ENCODE peak calls at places on chromosome 7, in seven cellular contexts. T, V, X, U, B, I and O are unnamed samples.

GRCh38 chr7:29377718-29378117 is 183.1 kb downstream of the CHN2 start:
- DNase-seq in I (no peak), X (no peak), U (no peak), V (no peak), B (no peak), T (no peak), O (no peak)

GRCh38 chr7:7703427-7703826 is 15.0 kb downstream of the RPA3 start:
- DNase-seq in I (no peak), B (no peak), X (no peak), U (no peak), V (no peak), T (no peak), O (no peak)

GRCh38 chr7:66626236-66626957 is 2.3 kb upstream of the KCTD7 start:
- DNase-seq in I (no peak), B (no peak), T (no peak), X (no peak), V (peak; percentile 55), U (no peak), O (no peak)

GRCh38 chr7:137882261-137882668 is 35.5 kb upstream of the DGKI start:
- DNase-seq in B (peak; percentile 43), T (peak; percentile 35), U (no peak), V (no peak), X (peak; percentile 36), I (peak; percentile 66), O (peak; percentile 34)

GRCh38 chr7:32163141-32163806 is 93.1 kb upstream of the PDE1C start:
- DNase-seq in X (peak; percentile 5), T (no peak), B (no peak), I (no peak), U (no peak), V (no peak), O (no peak)

GRCh38 chr7:55073051-55073511 is 54.3 kb downstream of the EGFR start:
- DNase-seq in I (no peak), T (no peak), X (no peak), V (no peak), B (peak; percentile 90), U (no peak), O (no peak)

GRCh38 chr7:65554-65953 is 126.8 kb upstream of the FAM20C start:
- DNase-seq in B (no peak), X (no peak), T (no peak), V (no peak), I (no peak), U (no peak), O (no peak)

GRCh38 chr7:41819645-41820044 is 116.8 kb upstream of the INHBA start:
- DNase-seq in U (no peak), T (no peak), V (no peak), X (no peak), B (no peak), I (no peak), O (no peak)

GRCh38 chr7:106062006-106062405 is 50.1 kb downstream of the SYPL1 start:
- DNase-seq in V (no peak), X (no peak), I (no peak), T (no peak), B (no peak), U (no peak), O (no peak)

GRCh38 chr7:30390872-30391646 is 87.5 kb downstream of the NOD1 start:
- DNase-seq in U (no peak), I (no peak), X (no peak), V (no peak), B (no peak), T (no peak), O (no peak)

GRCh38 chr7:11213246-11213645 is 239.6 kb downstream of the PHF14 start:
- DNase-seq in I (no peak), X (no peak), U (no peak), B (no peak), T (no peak), V (no peak), O (no peak)

GRCh38 chr7:11212816-11213215 is 239.1 kb downstream of the PHF14 start:
- DNase-seq in T (no peak), B (no peak), V (no peak), X (no peak), U (no peak), I (no peak), O (no peak)

GRCh38 chr7:11216276-11216675 is 242.6 kb downstream of the PHF14 start:
- DNase-seq in X (no peak), T (no peak), V (no peak), U (no peak), B (no peak), I (no peak), O (no peak)

GRCh38 chr7:11210374-11210773 is 236.7 kb downstream of the PHF14 start:
- DNase-seq in U (no peak), X (no peak), I (no peak), V (no peak), T (no peak), B (no peak), O (no peak)

DNA sequence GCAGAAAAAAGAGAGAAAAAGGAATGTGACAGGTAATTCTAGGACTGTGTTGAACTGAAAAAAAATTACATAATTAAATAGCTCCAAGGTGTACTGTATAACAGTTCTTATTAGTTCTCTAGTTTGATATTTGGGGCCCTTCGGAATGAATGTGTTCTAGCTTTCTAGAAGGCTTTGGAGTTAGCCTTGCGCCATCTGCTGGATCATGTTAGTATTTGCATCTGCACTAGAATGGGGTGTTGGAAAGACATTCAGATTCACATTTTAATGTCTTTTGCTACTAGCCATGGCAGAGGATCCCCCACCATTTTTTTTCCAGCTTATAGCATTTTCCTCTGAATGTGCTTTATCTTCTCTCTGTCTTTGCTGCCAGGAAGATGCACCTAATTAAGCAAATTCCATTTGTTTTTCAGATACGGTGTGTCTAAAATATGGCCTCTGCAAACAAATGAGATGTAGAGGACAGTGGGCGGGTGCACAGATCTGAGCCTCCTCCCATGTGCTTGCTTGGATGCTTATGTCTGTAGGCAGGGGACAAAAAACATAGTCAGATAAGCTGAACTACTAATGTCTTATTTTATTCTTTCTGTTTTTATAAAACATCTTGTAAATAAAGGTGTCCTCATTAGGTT is 238.5 kb downstream of the PHF14 start:
- DNase-seq in V (peak; percentile 55), I (peak; percentile 55), B (peak; percentile 12), T (peak; percentile 13), X (peak; percentile 56), U (no peak), O (no peak)
- TF ChIP-seq TAF1 in V (no peak), I (no peak), B (no peak), T (no peak), X (no peak), U (no peak), O (no peak)

DNA sequence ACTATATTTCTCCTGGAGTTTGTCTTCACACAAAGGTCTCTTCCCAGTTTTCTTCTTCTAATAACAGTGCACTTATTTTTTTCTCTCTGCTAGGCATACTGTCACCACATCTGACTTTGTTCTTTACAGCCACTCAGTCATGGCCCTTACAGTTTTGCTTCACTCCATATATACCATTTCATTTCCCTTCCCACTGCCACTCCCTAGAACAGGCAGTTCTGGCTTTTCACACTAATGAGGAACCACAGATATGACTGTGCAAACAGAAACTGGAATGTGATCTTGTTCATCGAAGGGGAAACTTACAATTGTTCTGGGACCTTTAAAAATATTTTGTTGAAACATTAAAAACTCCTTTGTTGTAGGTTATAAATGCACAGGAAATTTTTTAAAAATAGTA is 67.3 kb downstream of the EPDR1 start:
- DNase-seq in V (no peak), B (no peak), X (no peak), U (no peak), I (no peak), T (no peak), O (no peak)
- TF ChIP-seq TAF1 in V (no peak), B (no peak), X (no peak), U (no peak), I (no peak), T (no peak), O (no peak)

GRCh38 chr7:38675500-38676106 is 44.4 kb upstream of the AMPH start:
- DNase-seq in U (no peak), T (no peak), X (no peak), B (no peak), I (no peak), V (no peak), O (no peak)

GRCh38 chr7:38678342-38679054 is 47.3 kb upstream of the AMPH start:
- DNase-seq in V (no peak), I (no peak), B (no peak), X (no peak), U (no peak), T (no peak), O (no peak)

GRCh38 chr7:38669965-38670520 is 38.9 kb upstream of the AMPH start:
- DNase-seq in U (no peak), X (no peak), I (no peak), V (no peak), B (no peak), T (no peak), O (no peak)

GRCh38 chr7:38671901-38672559 is 40.9 kb upstream of the AMPH start:
- DNase-seq in I (no peak), V (no peak), X (no peak), U (no peak), T (no peak), B (no peak), O (no peak)

DNA sequence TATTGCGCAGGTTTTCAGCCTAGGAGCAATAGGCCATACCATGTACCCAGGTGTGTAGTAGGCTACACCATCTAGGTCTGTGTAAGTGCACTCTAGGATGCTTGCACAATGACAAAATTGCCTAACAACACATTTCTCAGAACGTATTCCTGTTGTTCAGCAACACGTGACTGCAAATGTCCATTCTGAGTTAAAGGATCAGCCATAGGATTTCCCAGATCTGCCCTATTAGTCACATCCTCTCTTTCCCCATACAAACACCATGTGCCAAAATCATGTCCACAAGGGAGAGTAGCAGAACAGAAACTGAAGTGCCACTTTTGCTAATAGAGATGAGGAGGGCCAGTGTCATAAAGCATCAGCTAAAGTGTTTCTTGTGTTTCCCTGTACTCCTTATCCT is 42.6 kb upstream of the AMPH start:
- DNase-seq in T (no peak), V (no peak), X (no peak), I (no peak), B (no peak), U (no peak), O (no peak)
- TF ChIP-seq TAF1 in T (no peak), V (no peak), X (no peak), I (no peak), B (no peak), U (no peak), O (no peak)

GRCh38 chr7:45198986-45199385 is 41.4 kb downstream of the RAMP3 start:
- DNase-seq in B (no peak), V (no peak), U (no peak), X (no peak), I (no peak), T (no peak), O (no peak)

GRCh38 chr7:45197461-45197860 is 39.9 kb downstream of the RAMP3 start:
- DNase-seq in T (no peak), B (no peak), X (no peak), I (no peak), U (no peak), V (no peak), O (no peak)

GRCh38 chr7:45202618-45203017 is 45.0 kb downstream of the RAMP3 start:
- DNase-seq in T (no peak), U (no peak), I (no peak), V (no peak), X (no peak), B (no peak), O (no peak)

GRCh38 chr7:45196374-45196773 is 38.8 kb downstream of the RAMP3 start:
- DNase-seq in U (no peak), V (no peak), B (peak; percentile 9), X (no peak), T (no peak), I (no peak), O (no peak)

DNA sequence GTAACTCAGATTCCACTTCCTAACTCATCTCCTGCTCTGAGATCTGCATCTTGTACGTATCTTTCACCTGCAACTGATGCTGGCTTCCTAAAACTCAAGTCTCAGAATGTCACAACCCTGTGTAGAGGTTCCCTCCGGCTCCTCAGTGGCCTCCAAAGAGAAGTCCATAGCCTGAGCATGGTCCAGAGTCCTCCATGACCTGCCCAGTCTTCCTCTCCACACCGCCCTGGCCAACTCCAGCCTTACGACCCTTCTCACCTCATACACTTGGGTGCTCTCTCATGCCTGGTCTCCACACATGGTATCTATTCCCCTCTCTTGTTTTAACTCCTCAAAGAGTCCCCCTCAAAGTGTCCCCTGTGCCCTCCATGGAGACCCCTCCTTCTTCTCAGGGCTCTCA is 41.9 kb downstream of the RAMP3 start:
- DNase-seq in U (no peak), X (no peak), T (no peak), I (no peak), V (no peak), B (no peak), O (no peak)
- TF ChIP-seq TAF1 in U (no peak), X (no peak), T (no peak), I (no peak), V (no peak), B (no peak), O (no peak)